ENCODE peak calls at places on chromosomes 13 and 19, in nine cellular contexts. One of them, this sample, is unnamed.

GRCh38 chr19:49691243-49692101 is 556 bp downstream of the CPT1C start:
- DNase-seq in gastrocnemius medialis: no peak
- DNase-seq in CD8-positive, alpha-beta T cell: no peak
- DNase-seq in pancreas: peak; percentile 45
- DNase-seq in cardiac fibroblast: peak; percentile 79
- DNase-seq in PC-3: peak; percentile 64
- DNase-seq in Peyer's patch: no peak
- DNase-seq in AG09309: no peak
- DNase-seq in endothelial cell: peak; percentile 65
- DNase-seq in this sample: peak; percentile 97

GRCh38 chr13:30880151-30880551 is 25.9 kb upstream of the MEDAG start:
- DNase-seq in gastrocnemius medialis: no peak
- DNase-seq in CD8-positive, alpha-beta T cell: no peak
- DNase-seq in pancreas: no peak
- DNase-seq in cardiac fibroblast: peak; percentile 48
- DNase-seq in PC-3: no peak
- DNase-seq in Peyer's patch: no peak
- DNase-seq in AG09309: no peak
- DNase-seq in endothelial cell: no peak
- DNase-seq in this sample: no peak

GRCh38 chr13:104286566-104287290 is 1220.5 kb upstream of the SLC10A2 start:
- DNase-seq in gastrocnemius medialis: no peak
- DNase-seq in CD8-positive, alpha-beta T cell: no peak
- DNase-seq in pancreas: no peak
- DNase-seq in cardiac fibroblast: no peak
- DNase-seq in PC-3: peak; percentile 8
- DNase-seq in Peyer's patch: no peak
- DNase-seq in AG09309: no peak
- DNase-seq in endothelial cell: no peak
- DNase-seq in this sample: no peak

GRCh38 chr13:99044764-99045163 is 66.9 kb upstream of the DOCK9 start:
- DNase-seq in gastrocnemius medialis: no peak
- DNase-seq in CD8-positive, alpha-beta T cell: no peak
- DNase-seq in pancreas: no peak
- DNase-seq in cardiac fibroblast: no peak
- DNase-seq in PC-3: no peak
- DNase-seq in Peyer's patch: no peak
- DNase-seq in AG09309: no peak
- DNase-seq in endothelial cell: no peak
- DNase-seq in this sample: no peak

GRCh38 chr13:46075811-46076210 is 23.3 kb upstream of the ZC3H13 start:
- DNase-seq in gastrocnemius medialis: no peak
- DNase-seq in CD8-positive, alpha-beta T cell: no peak
- DNase-seq in pancreas: no peak
- DNase-seq in cardiac fibroblast: no peak
- DNase-seq in PC-3: no peak
- DNase-seq in Peyer's patch: no peak
- DNase-seq in AG09309: no peak
- DNase-seq in endothelial cell: no peak
- DNase-seq in this sample: no peak

GRCh38 chr13:57704031-57704430 is 72.5 kb downstream of the PCDH17 start:
- DNase-seq in gastrocnemius medialis: no peak
- DNase-seq in CD8-positive, alpha-beta T cell: no peak
- DNase-seq in pancreas: no peak
- DNase-seq in cardiac fibroblast: no peak
- DNase-seq in PC-3: no peak
- DNase-seq in Peyer's patch: no peak
- DNase-seq in AG09309: no peak
- DNase-seq in endothelial cell: no peak
- DNase-seq in this sample: no peak

GRCh38 chr19:17338440-17339078 is 1.2 kb downstream of the GTPBP3 start:
- DNase-seq in gastrocnemius medialis: no peak
- DNase-seq in CD8-positive, alpha-beta T cell: no peak
- DNase-seq in pancreas: no peak
- DNase-seq in cardiac fibroblast: no peak
- DNase-seq in PC-3: no peak
- DNase-seq in Peyer's patch: no peak
- DNase-seq in AG09309: no peak
- DNase-seq in endothelial cell: no peak
- DNase-seq in this sample: peak; percentile 44

GRCh38 chr19:29535984-29536508 is 10.3 kb downstream of the VSTM2B start:
- DNase-seq in gastrocnemius medialis: no peak
- DNase-seq in CD8-positive, alpha-beta T cell: no peak
- DNase-seq in pancreas: no peak
- DNase-seq in cardiac fibroblast: no peak
- DNase-seq in PC-3: no peak
- DNase-seq in Peyer's patch: peak; percentile 15
- DNase-seq in AG09309: no peak
- DNase-seq in endothelial cell: no peak
- DNase-seq in this sample: no peak

GRCh38 chr13:44692173-44692713 is 116.1 kb upstream of the TSC22D1 start:
- DNase-seq in gastrocnemius medialis: no peak
- DNase-seq in CD8-positive, alpha-beta T cell: no peak
- DNase-seq in pancreas: no peak
- DNase-seq in cardiac fibroblast: peak; percentile 19
- DNase-seq in PC-3: peak; percentile 33
- DNase-seq in Peyer's patch: no peak
- DNase-seq in AG09309: no peak
- DNase-seq in endothelial cell: no peak
- DNase-seq in this sample: no peak

GRCh38 chr13:20460744-20461143 is 64.9 kb downstream of the CRYL1 start:
- DNase-seq in gastrocnemius medialis: no peak
- DNase-seq in CD8-positive, alpha-beta T cell: no peak
- DNase-seq in pancreas: no peak
- DNase-seq in cardiac fibroblast: no peak
- DNase-seq in PC-3: no peak
- DNase-seq in Peyer's patch: no peak
- DNase-seq in AG09309: no peak
- DNase-seq in endothelial cell: no peak
- DNase-seq in this sample: peak; percentile 26

GRCh38 chr19:29815231-29815630 is 3.4 kb downstream of the CCNE1 start:
- DNase-seq in gastrocnemius medialis: no peak
- DNase-seq in CD8-positive, alpha-beta T cell: no peak
- DNase-seq in pancreas: no peak
- DNase-seq in cardiac fibroblast: no peak
- DNase-seq in PC-3: no peak
- DNase-seq in Peyer's patch: no peak
- DNase-seq in AG09309: no peak
- DNase-seq in endothelial cell: no peak
- DNase-seq in this sample: no peak

GRCh38 chr13:114230117-114230516 is 4.6 kb upstream of the CDC16 start:
- DNase-seq in gastrocnemius medialis: no peak
- DNase-seq in CD8-positive, alpha-beta T cell: no peak
- DNase-seq in pancreas: no peak
- DNase-seq in cardiac fibroblast: no peak
- DNase-seq in PC-3: no peak
- DNase-seq in Peyer's patch: no peak
- DNase-seq in AG09309: no peak
- DNase-seq in endothelial cell: no peak
- DNase-seq in this sample: no peak

GRCh38 chr13:27783111-27783510 is 9.2 kb upstream of the GSX1 start:
- DNase-seq in gastrocnemius medialis: no peak
- DNase-seq in CD8-positive, alpha-beta T cell: no peak
- DNase-seq in pancreas: no peak
- DNase-seq in cardiac fibroblast: peak; percentile 34
- DNase-seq in PC-3: peak; percentile 21
- DNase-seq in Peyer's patch: no peak
- DNase-seq in AG09309: no peak
- DNase-seq in endothelial cell: no peak
- DNase-seq in this sample: no peak

GRCh38 chr19:48332351-48332661 is 7.0 kb downstream of the EMP3 start:
- DNase-seq in gastrocnemius medialis: no peak
- DNase-seq in CD8-positive, alpha-beta T cell: no peak
- DNase-seq in pancreas: no peak
- DNase-seq in cardiac fibroblast: no peak
- DNase-seq in PC-3: no peak
- DNase-seq in Peyer's patch: no peak
- DNase-seq in AG09309: no peak
- DNase-seq in endothelial cell: no peak
- DNase-seq in this sample: no peak

GRCh38 chr13:42114912-42115311 is 66.5 kb downstream of the DGKH start:
- DNase-seq in gastrocnemius medialis: no peak
- DNase-seq in CD8-positive, alpha-beta T cell: no peak
- DNase-seq in pancreas: no peak
- DNase-seq in cardiac fibroblast: no peak
- DNase-seq in PC-3: peak; percentile 42
- DNase-seq in Peyer's patch: no peak
- DNase-seq in AG09309: no peak
- DNase-seq in endothelial cell: no peak
- DNase-seq in this sample: no peak

GRCh38 chr19:46124638-46125115 is at the start of gene IGFL3:
- DNase-seq in gastrocnemius medialis: no peak
- DNase-seq in CD8-positive, alpha-beta T cell: no peak
- DNase-seq in pancreas: no peak
- DNase-seq in cardiac fibroblast: no peak
- DNase-seq in PC-3: no peak
- DNase-seq in Peyer's patch: no peak
- DNase-seq in AG09309: peak; percentile 13
- DNase-seq in endothelial cell: no peak
- DNase-seq in this sample: no peak

GRCh38 chr19:41334793-41335192 is 18.9 kb downstream of the TGFB1 start:
- DNase-seq in gastrocnemius medialis: no peak
- DNase-seq in CD8-positive, alpha-beta T cell: no peak
- DNase-seq in pancreas: no peak
- DNase-seq in cardiac fibroblast: no peak
- DNase-seq in PC-3: no peak
- DNase-seq in Peyer's patch: no peak
- DNase-seq in AG09309: no peak
- DNase-seq in endothelial cell: no peak
- DNase-seq in this sample: no peak

GRCh38 chr13:110519046-110519445 is 42.5 kb downstream of the RAB20 start:
- DNase-seq in gastrocnemius medialis: no peak
- DNase-seq in CD8-positive, alpha-beta T cell: no peak
- DNase-seq in pancreas: no peak
- DNase-seq in cardiac fibroblast: no peak
- DNase-seq in PC-3: no peak
- DNase-seq in Peyer's patch: no peak
- DNase-seq in AG09309: no peak
- DNase-seq in endothelial cell: no peak
- DNase-seq in this sample: peak; percentile 41

GRCh38 chr19:35987571-35987896 is 7.5 kb upstream of the SDHAF1 start:
- DNase-seq in gastrocnemius medialis: no peak
- DNase-seq in CD8-positive, alpha-beta T cell: no peak
- DNase-seq in pancreas: no peak
- DNase-seq in cardiac fibroblast: no peak
- DNase-seq in PC-3: no peak
- DNase-seq in Peyer's patch: no peak
- DNase-seq in AG09309: no peak
- DNase-seq in endothelial cell: no peak
- DNase-seq in this sample: no peak
- TF ChIP-seq CTCF in gastrocnemius medialis: no peak
- TF ChIP-seq CTCF in CD8-positive, alpha-beta T cell: no peak
- TF ChIP-seq CTCF in pancreas: no peak
- TF ChIP-seq CTCF in cardiac fibroblast: no peak
- TF ChIP-seq CTCF in PC-3: no peak
- TF ChIP-seq CTCF in Peyer's patch: no peak
- TF ChIP-seq CTCF in AG09309: no peak
- TF ChIP-seq CTCF in endothelial cell: no peak
- TF ChIP-seq CTCF in this sample: no peak

DNA sequence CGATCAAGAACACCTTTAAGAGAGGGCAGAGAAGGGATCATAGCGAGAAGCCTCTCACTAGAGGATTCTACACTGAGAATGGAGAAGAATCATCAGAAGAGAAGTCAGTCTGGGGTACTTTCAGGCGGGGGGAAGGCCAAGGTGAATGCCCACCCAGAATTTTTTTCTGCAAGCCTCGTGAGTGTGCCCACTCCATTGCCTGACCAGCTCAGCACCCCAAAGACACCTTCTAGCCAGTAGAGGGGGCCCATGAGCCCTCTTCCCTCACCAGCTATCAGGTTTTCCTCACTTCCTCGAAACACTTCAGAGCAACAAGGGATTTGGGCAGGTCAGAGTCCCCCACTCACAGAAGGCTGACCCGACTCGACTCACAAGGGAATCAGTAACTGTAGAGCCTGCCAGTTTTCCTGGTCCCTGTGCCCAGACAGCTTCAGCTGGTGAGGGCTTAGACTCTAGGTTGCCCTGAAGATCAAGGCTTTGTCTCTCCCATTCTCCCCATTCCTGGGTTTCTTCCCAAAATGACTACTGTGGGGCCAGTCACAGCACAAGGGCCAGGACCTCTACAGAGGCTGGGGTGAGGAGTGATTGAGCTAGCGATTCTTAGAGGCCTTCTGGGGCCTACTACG is 18.4 kb downstream of the NLRP13 start:
- DNase-seq in gastrocnemius medialis: no peak
- DNase-seq in CD8-positive, alpha-beta T cell: no peak
- DNase-seq in pancreas: no peak
- DNase-seq in cardiac fibroblast: no peak
- DNase-seq in PC-3: peak; percentile 39
- DNase-seq in Peyer's patch: no peak
- DNase-seq in AG09309: no peak
- DNase-seq in endothelial cell: no peak
- DNase-seq in this sample: no peak
- TF ChIP-seq CTCF in gastrocnemius medialis: no peak
- TF ChIP-seq CTCF in CD8-positive, alpha-beta T cell: no peak
- TF ChIP-seq CTCF in pancreas: no peak
- TF ChIP-seq CTCF in cardiac fibroblast: peak; percentile 8
- TF ChIP-seq CTCF in PC-3: peak; percentile 67
- TF ChIP-seq CTCF in Peyer's patch: no peak
- TF ChIP-seq CTCF in AG09309: no peak
- TF ChIP-seq CTCF in endothelial cell: no peak
- TF ChIP-seq CTCF in this sample: no peak

DNA sequence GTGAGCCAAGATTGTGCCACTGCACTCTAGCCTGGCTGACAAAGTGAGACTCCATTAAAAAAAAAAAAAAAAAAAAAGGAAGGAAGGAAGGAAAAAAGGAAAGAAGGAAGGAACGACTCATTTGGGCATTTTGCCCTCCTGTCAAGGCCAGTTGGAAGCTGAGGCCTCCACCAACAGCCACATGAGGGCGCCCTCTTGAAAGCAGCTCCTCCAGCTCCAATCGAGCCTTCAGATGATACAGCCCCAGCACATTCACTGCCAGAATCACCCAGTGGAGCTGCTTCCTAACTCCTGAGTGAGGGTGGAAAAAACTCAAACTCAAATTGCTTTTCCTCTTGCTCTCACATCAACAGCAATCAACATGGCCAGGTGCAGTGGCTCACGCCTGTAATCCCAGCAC is 40.9 kb downstream of the GNG7 start:
- DNase-seq in gastrocnemius medialis: no peak
- DNase-seq in CD8-positive, alpha-beta T cell: no peak
- DNase-seq in pancreas: no peak
- DNase-seq in cardiac fibroblast: no peak
- DNase-seq in PC-3: peak; percentile 7
- DNase-seq in Peyer's patch: no peak
- DNase-seq in AG09309: no peak
- DNase-seq in endothelial cell: no peak
- DNase-seq in this sample: no peak
- TF ChIP-seq CTCF in gastrocnemius medialis: no peak
- TF ChIP-seq CTCF in CD8-positive, alpha-beta T cell: no peak
- TF ChIP-seq CTCF in pancreas: no peak
- TF ChIP-seq CTCF in cardiac fibroblast: no peak
- TF ChIP-seq CTCF in PC-3: peak; percentile 35
- TF ChIP-seq CTCF in Peyer's patch: no peak
- TF ChIP-seq CTCF in AG09309: peak; percentile 7
- TF ChIP-seq CTCF in endothelial cell: no peak
- TF ChIP-seq CTCF in this sample: peak; percentile 21

DNA sequence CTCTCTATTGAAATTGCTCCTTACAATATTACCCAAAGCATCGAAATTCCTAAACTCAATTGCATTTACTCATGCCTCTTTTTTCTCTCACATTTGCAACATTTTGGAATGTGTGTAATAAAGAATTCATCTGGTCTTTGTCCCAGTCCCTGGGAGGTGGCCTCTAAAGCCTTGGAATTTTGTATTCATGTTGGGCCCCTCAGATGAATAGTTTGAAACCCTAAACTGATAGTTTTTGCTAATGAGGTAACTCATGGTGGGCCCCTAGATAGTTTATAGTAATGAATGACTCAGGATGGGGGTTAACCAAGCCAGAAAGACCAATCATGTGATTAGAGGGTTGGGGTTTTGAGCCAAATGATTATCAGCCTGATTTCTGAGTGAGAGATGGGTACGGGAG is 490.4 kb downstream of the DIAPH3 start:
- DNase-seq in gastrocnemius medialis: no peak
- DNase-seq in CD8-positive, alpha-beta T cell: no peak
- DNase-seq in pancreas: no peak
- DNase-seq in cardiac fibroblast: peak; percentile 21
- DNase-seq in PC-3: no peak
- DNase-seq in Peyer's patch: no peak
- DNase-seq in AG09309: no peak
- DNase-seq in endothelial cell: no peak
- DNase-seq in this sample: no peak
- TF ChIP-seq CTCF in gastrocnemius medialis: no peak
- TF ChIP-seq CTCF in CD8-positive, alpha-beta T cell: no peak
- TF ChIP-seq CTCF in pancreas: no peak
- TF ChIP-seq CTCF in cardiac fibroblast: no peak
- TF ChIP-seq CTCF in PC-3: no peak
- TF ChIP-seq CTCF in Peyer's patch: no peak
- TF ChIP-seq CTCF in AG09309: no peak
- TF ChIP-seq CTCF in endothelial cell: no peak
- TF ChIP-seq CTCF in this sample: no peak